ENCODE peak calls at places on chromosomes 2 and 18, in five cellular contexts. V, L, O, G and X are unnamed samples.

GRCh38 chr18:35143615-35144596 is 96.9 kb upstream of the ZNF397 start:
- DNase-seq in G (peak; percentile 71), V (no peak), O (peak; percentile 51), L (peak; percentile 65), X (peak; percentile 90)

GRCh38 chr18:58112174-58112573 is 68.1 kb downstream of the NEDD4L start:
- DNase-seq in V (no peak), G (no peak), L (no peak), O (no peak), X (no peak)

GRCh38 chr2:161771148-161771547 is 146.9 kb downstream of the SLC4A10 start:
- DNase-seq in G (no peak), L (no peak), V (no peak), O (no peak), X (no peak)

GRCh38 chr2:144256996-144257707 is 262.8 kb downstream of the ZEB2 start:
- DNase-seq in O (no peak), L (no peak), G (peak; percentile 65), V (no peak), X (no peak)

GRCh38 chr18:26133652-26134051 is at the start of gene PSMA8:
- DNase-seq in V (peak; percentile 27), G (no peak), L (no peak), O (no peak), X (no peak)

GRCh38 chr2:121359937-121360565 is 75.0 kb upstream of the TFCP2L1 start:
- DNase-seq in L (no peak), O (no peak), V (no peak), G (no peak), X (peak; percentile 58)

GRCh38 chr2:160371251-160372009 is 122.2 kb downstream of the RBMS1 start:
- DNase-seq in O (no peak), V (no peak), L (no peak), G (no peak), X (no peak)

GRCh38 chr2:64540615-64541014 is 16.5 kb downstream of the AFTPH start:
- DNase-seq in G (no peak), V (no peak), L (no peak), O (no peak), X (no peak)

GRCh38 chr2:715847-716573 is 38.8 kb upstream of the TMEM18 start:
- DNase-seq in L (no peak), O (no peak), G (peak; percentile 34), V (no peak), X (no peak)

GRCh38 chr2:88545118-88545517 is 82.1 kb downstream of the EIF2AK3 start:
- DNase-seq in G (peak; percentile 31), V (no peak), O (peak; percentile 35), L (peak; percentile 59), X (peak; percentile 17)

GRCh38 chr2:57182941-57183340 is 863.7 kb upstream of the VRK2 start:
- DNase-seq in O (no peak), G (no peak), L (no peak), V (no peak), X (no peak)

GRCh38 chr2:33144243-33144642 is 197.5 kb downstream of the LTBP1 start:
- DNase-seq in V (no peak), O (no peak), G (no peak), L (no peak), X (no peak)

GRCh38 chr2:24220534-24221281 is 45.9 kb downstream of the FAM228A start:
- DNase-seq in G (no peak), V (no peak), L (no peak), O (no peak), X (no peak)

GRCh38 chr2:119732451-119733164 is 27.1 kb upstream of the PTPN4 start:
- DNase-seq in G (no peak), V (no peak), O (no peak), L (no peak), X (no peak)

GRCh38 chr2:3223080-3223923 is 154.3 kb downstream of the EIPR1 start:
- DNase-seq in G (peak; percentile 32), V (no peak), L (peak; percentile 42), O (no peak), X (no peak)

GRCh38 chr2:88099798-88100488 is 27.9 kb downstream of the FABP1 start:
- DNase-seq in L (peak; percentile 14), V (no peak), G (no peak), O (no peak), X (peak; percentile 1)

GRCh38 chr2:74564222-74564621 is 9.7 kb downstream of the DOK1 start:
- DNase-seq in V (no peak), G (peak; percentile 38), L (no peak), O (no peak), X (no peak)

GRCh38 chr2:172246649-172247048 is 143.9 kb upstream of the DLX2 start:
- DNase-seq in G (no peak), V (no peak), L (peak; percentile 24), O (no peak), X (no peak)

GRCh38 chr2:206083602-206084467 is 2.1 kb downstream of the INO80D start:
- DNase-seq in V (no peak), L (no peak), O (no peak), G (no peak), X (peak; percentile 25)

GRCh38 chr18:58569490-58569911 is 59.4 kb downstream of the ALPK2 start:
- DNase-seq in O (no peak), G (peak; percentile 29), V (no peak), L (no peak), X (no peak)

GRCh38 chr18:43515481-43515880 is 238.2 kb upstream of the SYT4 start:
- DNase-seq in L (no peak), G (no peak), O (no peak), V (no peak), X (no peak)

GRCh38 chr2:11456251-11456650 is 9.7 kb downstream of the E2F6 start:
- DNase-seq in G (no peak), O (no peak), L (no peak), V (no peak), X (no peak)

GRCh38 chr2:235191933-235192332 is 240.1 kb downstream of the SH3BP4 start:
- DNase-seq in L (no peak), O (no peak), V (no peak), G (peak; percentile 50), X (no peak)

GRCh38 chr18:67608909-67609308 is 92.4 kb upstream of the DSEL start:
- DNase-seq in O (no peak), G (peak; percentile 50), V (no peak), L (peak; percentile 22), X (no peak)

GRCh38 chr2:167186465-167186864 is 298.2 kb downstream of the XIRP2 start:
- DNase-seq in G (no peak), O (no peak), L (no peak), V (no peak), X (peak; percentile 71)

GRCh38 chr2:234682492-234683228 is 185.8 kb upstream of the ARL4C start:
- DNase-seq in L (no peak), O (peak; percentile 80), G (no peak), V (no peak), X (no peak)